ENCODE peak calls at places on chromosomes 4 and X, in five cellular contexts. O is H1, H is K562, E is GM12878, Y is HepG2. Q is an unnamed sample.
A peak's percentile ranks its signal among the peaks of the same experiment; 100 is the strongest.

GRCh38 chr4:25863347-25863784 is 578 bp upstream of the SEL1L3 start:
- DNase-seq in O (peak; percentile 21), H (no peak), E (no peak), Y (no peak), Q (peak; percentile 63)

GRCh38 chr4:1323635-1324442 is 23.2 kb upstream of the UVSSA start:
- DNase-seq in O (no peak), H (no peak), E (no peak), Y (no peak), Q (no peak)

GRCh38 chrX:50430917-50431316 is 39.7 kb downstream of the DGKK start:
- DNase-seq in O (no peak), H (no peak), E (no peak), Y (peak; percentile 41), Q (no peak)

GRCh38 chrX:119971184-119971583 is 27.6 kb upstream of the NKAP start:
- DNase-seq in O (no peak), H (no peak), E (no peak), Y (no peak), Q (no peak)

GRCh38 chr4:22695917-22696316 is 3.2 kb downstream of the GBA3 start:
- DNase-seq in O (no peak), H (no peak), E (no peak), Y (no peak), Q (no peak)

GRCh38 chr4:92451792-92452191 is 148.0 kb downstream of the GRID2 start:
- DNase-seq in O (no peak), H (no peak), E (no peak), Y (no peak), Q (no peak)

GRCh38 chr4:24598025-24598424 is 13.7 kb upstream of the DHX15 start:
- DNase-seq in O (no peak), H (no peak), E (no peak), Y (peak; percentile 60), Q (no peak)

GRCh38 chr4:10647811-10648210 is 36.8 kb downstream of the CLNK start:
- DNase-seq in O (no peak), H (no peak), E (no peak), Y (no peak), Q (no peak)

GRCh38 chr4:156347412-156348075 is 393.9 kb upstream of the CTSO start:
- DNase-seq in O (no peak), H (no peak), E (no peak), Y (no peak), Q (no peak)

GRCh38 chr4:98516441-98517323 is 141.7 kb downstream of the TSPAN5 start:
- DNase-seq in O (no peak), H (peak; percentile 40), E (no peak), Y (no peak), Q (no peak)

GRCh38 chr4:107922486-107923473 is 8.6 kb upstream of the CYP2U1 start:
- DNase-seq in O (no peak), H (no peak), E (no peak), Y (no peak), Q (no peak)

GRCh38 chrX:120726294-120726693 is 96.4 kb upstream of the C1GALT1C1 start:
- DNase-seq in O (no peak), H (no peak), E (peak; percentile 73), Y (no peak), Q (no peak)

GRCh38 chr4:176792348-176793059 is at the start of gene VEGFC:
- DNase-seq in O (peak; percentile 34), H (peak; percentile 3), E (no peak), Y (peak; percentile 3), Q (peak; percentile 70)
- TF ChIP-seq ATF3 in O (no peak), H (no peak), E (no peak), Y (no peak), Q (no peak)

GRCh38 chr4:47839259-47839658 is 1.4 kb upstream of the CORIN start:
- DNase-seq in O (no peak), H (no peak), E (peak; percentile 21), Y (no peak), Q (no peak)

GRCh38 chr4:47836655-47837581 is 949 bp downstream of the CORIN start:
- DNase-seq in O (peak; percentile 79), H (peak; percentile 50), E (no peak), Y (peak; percentile 76), Q (peak; percentile 88)

GRCh38 chr4:47835489-47835888 is 2.4 kb downstream of the CORIN start:
- DNase-seq in O (no peak), H (no peak), E (no peak), Y (no peak), Q (no peak)

GRCh38 chr4:47838445-47838844 is 578 bp upstream of the CORIN start:
- DNase-seq in O (no peak), H (no peak), E (no peak), Y (no peak), Q (no peak)

GRCh38 chr4:47837582-47838294 is at the start of gene CORIN:
- DNase-seq in O (no peak), H (no peak), E (no peak), Y (no peak), Q (peak; percentile 53)
- TF ChIP-seq USF2 in O (no peak), H (no peak), E (no peak), Y (no peak), Q (no peak)

DNA sequence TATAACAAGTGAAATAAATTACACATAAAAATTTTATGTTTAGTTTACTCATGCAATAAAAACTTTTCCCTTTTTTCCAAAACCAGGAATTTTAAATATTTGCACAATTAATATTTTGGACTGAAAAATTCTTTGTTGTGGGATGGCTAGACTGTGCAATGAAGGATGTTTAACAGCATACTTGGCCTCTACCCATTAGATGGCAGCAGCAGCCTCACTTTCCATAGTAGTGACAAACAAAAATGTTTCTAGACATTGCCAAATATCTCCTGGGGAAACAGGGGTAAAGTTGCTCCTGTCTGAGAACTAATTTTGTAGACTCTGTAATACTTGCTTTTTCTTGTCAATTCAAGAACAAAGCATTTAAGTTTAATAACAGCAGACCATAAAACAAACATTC is 49.8 kb downstream of the SCLT1 start:
- DNase-seq in O (no peak), H (peak; percentile 5), E (no peak), Y (peak; percentile 7), Q (no peak)
- TF ChIP-seq CTCF in O (no peak), H (peak; percentile 42), E (peak; percentile 35), Y (peak; percentile 38), Q (no peak)

DNA sequence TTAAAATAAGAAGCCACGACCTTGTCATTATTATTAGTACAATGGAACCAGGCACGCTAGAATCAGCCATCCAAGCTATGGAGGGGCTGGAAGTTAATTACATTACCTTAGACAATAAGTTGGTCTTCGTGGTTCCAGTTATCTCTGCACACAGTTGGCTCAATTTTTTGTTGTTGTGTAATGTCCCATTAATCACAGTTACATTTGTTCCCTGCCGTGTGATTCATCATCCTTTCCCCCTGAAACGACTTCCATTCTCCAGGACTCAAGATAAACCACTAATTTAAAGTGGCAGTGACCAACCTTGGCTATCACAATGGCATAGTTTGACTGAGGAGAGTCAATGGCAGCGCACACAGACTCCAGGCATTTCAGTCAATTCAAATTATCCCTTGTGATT is 905.0 kb downstream of the RAB28 start:
- DNase-seq in O (no peak), H (no peak), E (no peak), Y (no peak), Q (no peak)
- TF ChIP-seq ATF3 in O (no peak), H (no peak), E (no peak), Y (no peak), Q (no peak)

GRCh38 chr4:123476089-123476488 is 79.5 kb downstream of the SPRY1 start:
- DNase-seq in O (no peak), H (no peak), E (no peak), Y (no peak), Q (no peak)

GRCh38 chr4:123478859-123479345 is 82.3 kb downstream of the SPRY1 start:
- DNase-seq in O (no peak), H (peak; percentile 19), E (no peak), Y (peak; percentile 100), Q (no peak)

GRCh38 chr4:123479944-123480343 is 83.3 kb downstream of the SPRY1 start:
- DNase-seq in O (no peak), H (peak; percentile 8), E (no peak), Y (peak; percentile 95), Q (no peak)

GRCh38 chr4:123474817-123475216 is 78.2 kb downstream of the SPRY1 start:
- DNase-seq in O (no peak), H (no peak), E (no peak), Y (no peak), Q (no peak)

DNA sequence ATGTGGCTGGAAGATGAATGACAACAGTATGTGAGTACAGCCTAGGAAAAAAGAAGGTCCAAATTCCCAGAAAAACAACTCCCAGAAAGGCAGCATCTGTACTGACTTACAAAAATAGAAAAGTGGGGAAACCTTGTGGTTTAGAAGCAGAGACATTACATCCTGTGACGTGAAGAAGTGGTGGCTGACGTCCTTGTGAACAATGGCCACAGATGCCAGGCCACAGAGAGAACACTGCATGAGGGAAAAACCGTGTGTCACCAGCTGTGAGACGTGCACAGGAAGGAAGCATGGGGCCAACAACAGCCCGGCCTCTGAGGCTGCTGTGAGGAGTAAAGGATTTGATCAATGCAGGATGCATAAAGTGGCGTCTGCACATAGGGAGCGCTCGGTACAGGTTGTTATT is 81.2 kb downstream of the SPRY1 start:
- DNase-seq in O (no peak), H (no peak), E (no peak), Y (peak; percentile 41), Q (no peak)
- TF ChIP-seq USF2 in O (no peak), H (no peak), E (no peak), Y (no peak), Q (no peak)

DNA sequence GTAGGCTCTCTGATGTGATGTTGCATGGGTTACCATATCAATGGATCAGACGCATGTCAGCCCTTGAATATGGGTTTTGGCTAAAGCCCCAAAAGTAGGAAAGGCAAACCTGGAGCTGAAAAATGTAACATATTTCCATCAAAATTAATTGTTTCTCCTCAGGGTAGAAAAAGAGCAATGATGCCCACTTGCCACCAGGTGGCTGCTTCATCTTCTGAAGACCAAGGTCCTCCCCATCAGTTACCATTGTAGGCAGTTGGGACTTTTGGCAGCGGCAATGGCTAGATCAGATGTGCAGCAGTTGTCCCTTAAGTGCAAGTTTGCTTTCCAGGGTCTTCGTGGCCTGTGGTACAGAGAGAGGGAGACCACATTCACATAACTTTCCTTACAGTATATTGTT is 118.2 kb downstream of the NAF1 start:
- DNase-seq in O (peak; percentile 2), H (peak; percentile 45), E (no peak), Y (peak; percentile 21), Q (peak; percentile 32)
- TF ChIP-seq CTCF in O (peak; percentile 31), H (peak; percentile 66), E (peak; percentile 57), Y (peak; percentile 47), Q (peak; percentile 40)

GRCh38 chrX:102546818-102547493 is 30.4 kb upstream of the TMSB15A start:
- DNase-seq in O (no peak), H (no peak), E (no peak), Y (no peak), Q (no peak)
- TF ChIP-seq ATF3 in O (no peak), H (no peak), E (no peak), Y (no peak), Q (no peak)

GRCh38 chr4:83639849-83640493 is 104.1 kb downstream of the GPAT3 start:
- DNase-seq in O (no peak), H (peak; percentile 83), E (peak; percentile 42), Y (peak; percentile 71), Q (peak; percentile 38)
- TF ChIP-seq USF2 in O (no peak), H (no peak), E (no peak), Y (no peak), Q (no peak)

Q was measured in WTC11.